ENCODE peak calls at places on chromosomes 1 and 21, in eight cellular contexts. A is Caco-2; R is activated effector memory CD4-positive, alpha-beta T cell treated with Interleukin-2 at 50 U/mL for 16 hours; J is glomerular endothelial cell; C is central memory CD4-positive, alpha-beta T cell; Z is HCEC 1CT; W is posterior cingulate gyrus; U is cardiac fibroblast. G is an unnamed sample.

GRCh38 chr1:9721606-9722377 is 70.3 kb downstream of the PIK3CD start:
- DNase-seq in A (peak; percentile 54), R (peak; percentile 59), J (no peak), C (peak; percentile 72), Z (no peak), W (no peak), U (peak; percentile 26), G (peak; percentile 86)

GRCh38 chr1:7247683-7248401 is 462.6 kb downstream of the CAMTA1 start:
- DNase-seq in A (no peak), R (no peak), J (no peak), C (no peak), Z (no peak), W (no peak), U (no peak), G (no peak)

GRCh38 chr1:16110884-16111283 is 37.4 kb upstream of the FAM131C start:
- DNase-seq in A (no peak), R (no peak), J (no peak), C (no peak), Z (no peak), W (no peak), U (no peak), G (no peak)

GRCh38 chr1:59751801-59752200 is 62.9 kb upstream of the HOOK1 start:
- DNase-seq in A (no peak), R (no peak), J (no peak), C (no peak), Z (peak; percentile 32), W (no peak), U (no peak), G (no peak)

GRCh38 chr1:216459651-216460200 is 36.5 kb upstream of the USH2A start:
- DNase-seq in A (no peak), R (no peak), J (no peak), C (no peak), Z (no peak), W (no peak), U (no peak), G (no peak)

GRCh38 chr1:8705104-8705503 is 112.3 kb downstream of the RERE start:
- DNase-seq in A (peak; percentile 67), R (no peak), J (no peak), C (no peak), Z (no peak), W (no peak), U (no peak), G (no peak)

GRCh38 chr1:58391056-58391455 is 155.5 kb downstream of the OMA1 start:
- DNase-seq in A (no peak), R (no peak), J (no peak), C (no peak), Z (no peak), W (no peak), U (no peak), G (no peak)

GRCh38 chr1:169119405-169119804 is 12.9 kb downstream of the ATP1B1 start:
- DNase-seq in A (no peak), R (no peak), J (no peak), C (no peak), Z (peak; percentile 83), W (no peak), U (no peak), G (no peak)

GRCh38 chr1:172561252-172561651 is 28.3 kb downstream of the SUCO start:
- DNase-seq in A (no peak), R (no peak), J (no peak), C (no peak), Z (peak; percentile 66), W (no peak), U (no peak), G (no peak)

GRCh38 chr1:172003766-172004530 is 162.7 kb downstream of the DNM3 start:
- DNase-seq in A (no peak), R (no peak), J (no peak), C (no peak), Z (peak; percentile 8), W (no peak), U (no peak), G (no peak)

GRCh38 chr1:202589190-202589680 is 121.0 kb downstream of the SYT2 start:
- DNase-seq in A (peak; percentile 75), R (no peak), J (peak; percentile 92), C (no peak), Z (peak; percentile 99), W (no peak), U (peak; percentile 99), G (peak; percentile 27)

GRCh38 chr1:172536256-172536655 is 3.3 kb downstream of the SUCO start:
- DNase-seq in A (no peak), R (no peak), J (no peak), C (no peak), Z (no peak), W (no peak), U (no peak), G (no peak)

GRCh38 chr1:109649380-109649987 is 6.4 kb upstream of the GSTM4 start:
- DNase-seq in A (no peak), R (no peak), J (no peak), C (no peak), Z (peak; percentile 57), W (no peak), U (peak; percentile 72), G (no peak)

GRCh38 chr21:19322360-19322759 is 918.8 kb upstream of the TMPRSS15 start:
- DNase-seq in A (no peak), R (no peak), J (no peak), C (no peak), Z (no peak), W (no peak), U (peak; percentile 11), G (no peak)

GRCh38 chr1:83901547-83902155 is 97.3 kb downstream of the TTLL7 start:
- DNase-seq in A (peak; percentile 1), R (no peak), J (no peak), C (no peak), Z (peak; percentile 95), W (no peak), U (peak; percentile 58), G (peak; percentile 22)

GRCh38 chr1:100441651-100442050 is 89.3 kb downstream of the CDC14A start:
- DNase-seq in A (no peak), R (peak; percentile 23), J (no peak), C (peak; percentile 62), Z (no peak), W (no peak), U (no peak), G (no peak)

GRCh38 chr21:39363607-39364555 is 15.0 kb upstream of the HMGN1 start:
- DNase-seq in A (no peak), R (no peak), J (no peak), C (no peak), Z (no peak), W (no peak), U (no peak), G (no peak)

GRCh38 chr1:15004396-15004795 is 149.2 kb upstream of the TMEM51 start:
- DNase-seq in A (no peak), R (no peak), J (no peak), C (no peak), Z (no peak), W (no peak), U (no peak), G (no peak)

GRCh38 chr1:38028671-38029070 is 16.1 kb downstream of the UTP11 start:
- DNase-seq in A (no peak), R (no peak), J (no peak), C (no peak), Z (no peak), W (no peak), U (no peak), G (no peak)

GRCh38 chr1:174902531-174903099 is 97.1 kb upstream of the CACYBP start:
- DNase-seq in A (no peak), R (no peak), J (no peak), C (no peak), Z (no peak), W (no peak), U (no peak), G (no peak)

GRCh38 chr1:75171876-75172275 is 37.7 kb downstream of the LHX8 start:
- DNase-seq in A (no peak), R (no peak), J (no peak), C (no peak), Z (no peak), W (no peak), U (no peak), G (no peak)

GRCh38 chr21:38775733-38776132 is 30.0 kb upstream of the ETS2 start:
- DNase-seq in A (no peak), R (no peak), J (no peak), C (no peak), Z (no peak), W (no peak), U (no peak), G (no peak)

GRCh38 chr21:37787456-37787855 is 128.8 kb downstream of the KCNJ6 start:
- DNase-seq in A (no peak), R (no peak), J (peak; percentile 37), C (no peak), Z (peak; percentile 86), W (no peak), U (peak; percentile 82), G (no peak)

GRCh38 chr1:94608142-94608851 is 66.7 kb upstream of the F3 start:
- DNase-seq in A (peak; percentile 69), R (no peak), J (no peak), C (no peak), Z (no peak), W (no peak), U (no peak), G (no peak)

GRCh38 chr1:50976111-50976889 is 6.3 kb downstream of the CDKN2C start:
- DNase-seq in A (no peak), R (no peak), J (no peak), C (no peak), Z (no peak), W (no peak), U (no peak), G (peak; percentile 18)

GRCh38 chr1:169731446-169731845 is 2.4 kb downstream of the SELE start:
- DNase-seq in A (no peak), R (no peak), J (no peak), C (no peak), Z (no peak), W (no peak), U (no peak), G (no peak)

GRCh38 chr21:44965251-44966022 is 25.6 kb downstream of the SLX9 start:
- DNase-seq in A (no peak), R (no peak), J (no peak), C (peak; percentile 10), Z (peak; percentile 14), W (no peak), U (peak; percentile 46), G (no peak)

GRCh38 chr1:245211761-245212160 is 57.0 kb downstream of the KIF26B start:
- DNase-seq in A (no peak), R (no peak), J (no peak), C (no peak), Z (no peak), W (no peak), U (no peak), G (no peak)

GRCh38 chr1:230507671-230508407 is 81.7 kb upstream of the PGBD5 start:
- DNase-seq in A (no peak), R (no peak), J (no peak), C (no peak), Z (no peak), W (peak; percentile 44), U (peak; percentile 22), G (no peak)